ENCODE peak calls at places on chromosome 6, in five cellular contexts. E is cardiac muscle cell, M is psoas muscle, A is HCT116, D is stomach. L is an unnamed sample.

GRCh38 chr6:75283907-75284284 is 696 bp downstream of the TMEM30A start:
- DNase-seq in E (no peak), D (no peak), A (no peak), M (no peak), L (peak)

GRCh38 chr6:16082367-16082766 is 46.5 kb upstream of the MYLIP start:
- DNase-seq in D (peak), E (no peak), M (no peak), A (no peak), L (no peak)

GRCh38 chr6:145929037-145929633 is 35.0 kb downstream of the SHPRH start:
- DNase-seq in M (no peak), A (peak), E (peak), D (no peak), L (peak)

GRCh38 chr6:28922004-28922840 is 1.6 kb downstream of the TRIM27 start:
- DNase-seq in E (peak), D (peak), A (peak), M (no peak), L (peak)

GRCh38 chr6:36414481-36414880 is 27.0 kb upstream of the ETV7 start:
- DNase-seq in E (no peak), M (no peak), D (no peak), A (no peak), L (no peak)

GRCh38 chr6:4776967-4777925 is 1.0 kb downstream of the CDYL start:
- DNase-seq in E (peak), M (no peak), A (no peak), D (no peak), L (no peak)

GRCh38 chr6:56366112-56366852 is 118.9 kb upstream of the COL21A1 start:
- DNase-seq in M (no peak), D (no peak), E (peak), A (no peak), L (no peak)

GRCh38 chr6:165729307-165729936 is 66.4 kb upstream of the PDE10A start:
- DNase-seq in A (peak), D (peak), E (peak), M (no peak), L (peak)

GRCh38 chr6:31572041-31572911 is at the start of gene LTA:
- DNase-seq in A (no peak), M (no peak), D (no peak), E (no peak), L (no peak)

GRCh38 chr6:71482742-71483141 is 194.1 kb downstream of the OGFRL1 start:
- DNase-seq in M (no peak), E (no peak), D (no peak), A (no peak), L (no peak)

GRCh38 chr6:46296586-46296985 is 125.8 kb upstream of the ENPP5 start:
- DNase-seq in M (no peak), E (no peak), D (no peak), A (no peak), L (no peak)

GRCh38 chr6:158290659-158291058 is 21.6 kb upstream of the TULP4 start:
- DNase-seq in E (no peak), D (peak), A (no peak), M (no peak), L (no peak)

GRCh38 chr6:166515072-166515810 is 71.2 kb downstream of the RAMACL start:
- DNase-seq in A (peak), D (no peak), E (no peak), M (peak), L (peak)

GRCh38 chr6:16674666-16675392 is 86.4 kb downstream of the ATXN1 start:
- DNase-seq in M (no peak), A (no peak), E (no peak), D (no peak), L (no peak)

GRCh38 chr6:22785036-22785435 is 215.7 kb downstream of the HDGFL1 start:
- DNase-seq in D (no peak), E (peak), A (no peak), M (no peak), L (no peak)

GRCh38 chr6:37168809-37169457 is 1.0 kb upstream of the PIM1 start:
- DNase-seq in A (no peak), M (no peak), D (no peak), E (peak), L (peak)

DNA sequence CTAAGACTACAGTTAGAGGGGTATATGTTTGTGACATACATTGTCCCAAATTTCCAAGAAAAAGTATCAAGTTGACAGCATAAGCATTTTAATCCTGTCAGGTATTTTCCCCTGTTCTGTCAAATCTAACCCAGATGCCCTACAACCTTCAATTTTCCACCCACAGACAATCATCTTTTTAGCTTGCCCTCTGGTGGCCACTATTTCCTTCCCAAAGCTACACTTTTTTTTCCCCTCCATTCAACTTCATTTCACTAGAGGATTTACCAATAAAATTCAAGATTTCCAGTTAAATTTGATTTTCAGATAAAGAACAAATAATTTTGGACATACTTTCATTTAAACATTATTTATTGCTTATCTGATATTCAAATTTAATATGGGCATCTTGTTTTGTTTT is 286.6 kb downstream of the TENT5A start:
- DNase-seq in E (peak), M (no peak), A (peak), D (no peak), L (no peak)
- TF ChIP-seq CTCF in E (peak), M (peak), A (peak), D (peak), L (peak)

GRCh38 chr6:10554826-10555225 is 33.7 kb downstream of the GCNT2 start:
- DNase-seq in M (no peak), A (no peak), D (no peak), E (no peak), L (no peak)

GRCh38 chr6:10555625-10556309 is 34.6 kb downstream of the GCNT2 start:
- DNase-seq in E (peak), M (peak), A (no peak), D (peak), L (peak)

GRCh38 chr6:10558575-10558974 is 37.4 kb downstream of the GCNT2 start:
- DNase-seq in E (peak), D (peak), A (no peak), M (no peak), L (no peak)

GRCh38 chr6:10557886-10558285 is 36.7 kb downstream of the GCNT2 start:
- DNase-seq in A (no peak), E (no peak), D (no peak), M (no peak), L (no peak)

DNA sequence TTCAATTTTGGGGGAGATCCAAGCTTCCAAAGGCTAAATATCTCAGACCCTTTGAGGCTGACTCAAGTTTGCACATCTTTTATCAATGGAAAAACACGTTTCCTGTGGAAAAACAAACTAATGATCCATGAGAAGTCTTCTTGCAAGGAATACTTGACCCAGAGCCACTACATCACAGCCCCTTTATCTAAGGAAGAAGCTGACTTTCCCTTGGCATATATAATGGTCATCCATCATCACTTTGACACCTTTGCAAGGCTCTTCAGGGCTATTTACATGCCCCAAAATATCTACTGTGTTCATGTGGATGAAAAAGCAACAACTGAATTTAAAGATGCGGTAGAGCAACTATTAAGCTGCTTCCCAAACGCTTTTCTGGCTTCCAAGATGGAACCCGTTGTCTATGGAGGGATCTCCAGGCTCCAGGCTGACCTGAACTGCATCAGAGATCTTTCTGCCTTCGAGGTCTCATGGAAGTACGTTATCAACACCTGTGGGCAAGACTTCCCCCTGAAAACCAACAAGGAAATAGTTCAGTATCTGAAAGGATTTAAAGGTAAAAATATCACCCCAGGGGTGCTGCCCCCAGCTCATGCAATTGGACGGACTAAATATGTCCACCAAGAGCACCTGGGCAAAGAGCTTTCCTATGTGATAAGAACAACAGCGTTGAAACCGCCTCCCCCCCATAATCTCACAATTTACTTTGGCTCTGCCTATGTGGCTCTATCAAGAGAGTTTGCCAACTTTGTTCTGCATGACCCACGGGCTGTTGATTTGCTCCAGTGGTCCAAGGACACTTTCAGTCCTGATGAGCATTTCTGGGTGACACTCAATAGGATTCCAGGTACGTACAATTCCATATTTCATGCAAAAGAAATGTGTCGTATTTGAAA is 35.6 kb downstream of the GCNT2 start:
- DNase-seq in D (peak), A (no peak), M (no peak), E (no peak), L (no peak)
- H3K27ac ChIP-seq in D (peak), A (no peak), M (peak), E (peak), L (no peak)

GRCh38 chr6:93416575-93417420 is 2.6 kb downstream of the EPHA7 start:
- DNase-seq in A (no peak), M (peak), E (peak), D (no peak), L (peak)

GRCh38 chr6:93418448-93419303 is 683 bp downstream of the EPHA7 start:
- DNase-seq in M (peak), A (no peak), D (no peak), E (peak), L (peak)

GRCh38 chr6:93419304-93420162 is at the start of gene EPHA7:
- DNase-seq in A (no peak), E (peak), M (peak), D (peak), L (peak)

GRCh38 chr6:93418113-93418447 is 1.3 kb downstream of the EPHA7 start:
- DNase-seq in M (no peak), D (no peak), A (no peak), E (no peak), L (peak)

GRCh38 chr6:93417421-93417996 is 1.9 kb downstream of the EPHA7 start:
- DNase-seq in M (no peak), E (peak), D (no peak), A (no peak), L (peak)
- TF ChIP-seq CTCF in M (no peak), E (peak), D (no peak), A (no peak), L (no peak)

DNA sequence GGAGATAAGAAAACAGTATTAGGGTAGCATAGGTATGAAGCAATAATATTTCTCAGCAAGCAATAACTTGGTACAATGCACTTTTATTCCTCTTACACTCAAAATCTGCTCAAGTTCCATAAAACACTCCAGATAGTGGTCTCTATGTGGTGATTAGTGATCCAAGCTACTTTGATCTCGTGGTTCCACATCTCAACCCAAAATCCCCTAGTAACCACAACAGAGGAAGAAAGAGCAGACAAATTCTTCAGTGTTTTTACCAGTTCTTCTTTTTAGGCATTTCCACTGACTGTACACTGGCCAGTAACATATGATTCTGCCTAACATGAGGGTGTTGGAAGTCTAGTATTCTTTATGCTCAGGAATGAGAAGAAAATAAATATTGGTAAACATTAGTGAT is 309.0 kb upstream of the PTCHD4 start:
- DNase-seq in E (no peak), M (no peak), A (no peak), D (no peak), L (no peak)
- H3K27ac ChIP-seq in E (no peak), M (no peak), A (no peak), D (no peak), L (no peak)

DNA sequence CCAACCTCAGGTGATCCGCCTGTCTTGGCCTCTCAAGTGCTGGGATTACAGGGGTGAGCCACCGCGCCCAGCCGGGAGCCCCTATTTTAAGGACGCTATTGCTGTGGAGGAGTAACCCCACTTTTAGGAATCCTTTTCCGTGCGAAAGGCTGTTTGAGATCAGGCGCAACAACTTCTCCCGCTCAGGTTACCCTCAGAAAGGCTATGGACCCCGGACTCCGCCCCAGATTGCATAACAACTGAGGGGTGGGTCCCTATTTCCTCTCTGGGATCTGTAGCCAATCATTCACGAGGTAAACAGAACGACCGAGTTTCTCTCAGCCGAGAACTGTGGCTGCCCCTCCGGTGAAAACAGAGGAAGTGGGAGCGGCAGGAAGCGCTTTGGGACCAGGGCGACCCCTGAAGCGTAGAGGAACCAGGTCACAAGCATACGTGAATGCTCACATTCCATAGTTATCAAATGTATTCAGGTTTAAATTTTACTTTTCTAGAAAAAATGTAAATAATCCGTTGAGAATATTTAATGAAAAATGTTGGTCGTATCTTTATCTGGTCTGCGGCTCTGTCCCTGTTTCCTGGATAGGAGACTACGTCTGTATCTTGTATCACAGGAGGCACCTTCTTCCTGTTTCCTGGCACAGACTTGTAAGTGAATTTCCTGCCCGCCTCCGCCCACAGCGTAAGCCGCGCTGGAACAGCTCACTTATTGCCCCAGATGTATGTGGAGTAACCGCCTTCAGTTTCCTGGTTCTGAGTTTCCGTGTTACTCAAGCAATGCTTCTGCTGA is 26.9 kb downstream of the HLA-E start:
- DNase-seq in D (peak), E (peak), A (peak), M (peak), L (peak)
- TF ChIP-seq CTCF in D (no peak), E (no peak), A (no peak), M (no peak), L (no peak)

GRCh38 chr6:34929241-34929978 is 40.4 kb downstream of the ANKS1A start:
- DNase-seq in A (no peak), M (no peak), D (peak), E (no peak), L (no peak)

GRCh38 chr6:34938268-34938667 is 49.2 kb downstream of the ANKS1A start:
- DNase-seq in D (peak), A (no peak), E (no peak), M (peak), L (no peak)

GRCh38 chr6:34940030-34940434 is 51.0 kb downstream of the ANKS1A start:
- DNase-seq in E (peak), D (no peak), M (no peak), A (no peak), L (no peak)

GRCh38 chr6:34930221-34930620 is 41.2 kb downstream of the ANKS1A start:
- DNase-seq in A (no peak), E (no peak), D (no peak), M (no peak), L (no peak)

GRCh38 chr6:34934516-34934915 is 45.5 kb downstream of the ANKS1A start:
- DNase-seq in D (peak), E (peak), M (peak), A (no peak), L (peak)
- H3K27ac ChIP-seq in D (no peak), E (peak), M (no peak), A (no peak), L (no peak)

GRCh38 chr6:63307581-63308246 is 12.1 kb downstream of the LGSN start:
- DNase-seq in A (peak), M (no peak), D (no peak), E (peak), L (peak)
- TF ChIP-seq CTCF in A (peak), M (peak), D (peak), E (peak), L (peak)

DNA sequence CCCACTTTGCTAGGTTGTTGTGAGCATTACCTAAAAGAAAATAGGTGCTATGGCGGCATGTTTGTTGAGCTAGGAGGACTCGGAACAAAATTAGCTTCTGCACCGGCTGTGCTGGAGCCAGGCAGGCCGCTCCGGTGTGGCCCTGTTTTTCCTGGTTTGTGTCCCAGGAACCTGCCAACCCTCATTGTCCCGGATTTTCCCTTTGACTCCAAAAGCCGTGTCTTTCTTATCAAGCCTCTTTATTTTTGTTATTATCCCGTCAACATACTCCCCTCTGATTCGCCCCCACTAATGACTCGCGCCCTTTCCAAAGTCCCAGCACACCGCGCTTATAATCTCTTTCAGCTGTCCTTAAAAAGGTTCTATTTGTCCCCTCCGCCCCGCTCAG is 117.0 kb downstream of the MYLK4 start:
- DNase-seq in M (no peak), E (no peak), A (no peak), D (no peak), L (no peak)
- H3K27ac ChIP-seq in M (peak), E (no peak), A (peak), D (no peak), L (peak)

GRCh38 chr6:135087403-135087802 is 32.8 kb upstream of the HBS1L start:
- DNase-seq in E (no peak), M (no peak), D (no peak), A (no peak), L (no peak)
- TF ChIP-seq CTCF in E (peak), M (no peak), D (no peak), A (peak), L (no peak)

L was measured in RWPE1.